ENCODE peak calls at places on chromosomes 13 and 19, in ten cellular contexts. W is left lung, G is thoracic aorta, S is Caco-2, B is Peyer's patch, Z is H7, O is esophagus muscularis mucosa, Q is adipocyte, M is sigmoid colon, A is endodermal cell. X is an unnamed sample.
A peak's percentile ranks its signal among the peaks of the same experiment; 100 is the strongest.

GRCh38 chr19:35291916-35292315 is at the start of gene MAG:
- DNase-seq in W (no peak), G (no peak), S (no peak), B (no peak), Z (peak; percentile 62), O (no peak), Q (no peak), M (no peak), A (no peak), X (no peak)

GRCh38 chr13:72620874-72621273 is 106.6 kb downstream of the MZT1 start:
- DNase-seq in W (no peak), G (no peak), S (no peak), B (no peak), Z (no peak), O (no peak), Q (no peak), M (no peak), A (no peak), X (no peak)

GRCh38 chr19:2775556-2776430 is 7.3 kb downstream of the SGTA start:
- DNase-seq in W (peak; percentile 72), G (no peak), S (no peak), B (peak; percentile 90), Z (no peak), O (no peak), Q (peak; percentile 2), M (no peak), A (no peak), X (no peak)

GRCh38 chr19:42468273-42468796 is 25.6 kb upstream of the CXCL17 start:
- DNase-seq in W (no peak), G (no peak), S (no peak), B (peak; percentile 71), Z (no peak), O (no peak), Q (peak; percentile 82), M (no peak), A (no peak), X (no peak)

GRCh38 chr19:7417671-7418324 is 69.1 kb downstream of the ARHGEF18 start:
- DNase-seq in W (no peak), G (no peak), S (no peak), B (no peak), Z (no peak), O (no peak), Q (peak; percentile 25), M (no peak), A (no peak), X (no peak)

GRCh38 chr19:38924383-38924782 is 6.2 kb downstream of the SARS2 start:
- DNase-seq in W (no peak), G (no peak), S (no peak), B (no peak), Z (no peak), O (no peak), Q (no peak), M (no peak), A (peak; percentile 21), X (no peak)

GRCh38 chr13:31349156-31349555 is 149.4 kb downstream of the B3GLCT start:
- DNase-seq in W (no peak), G (no peak), S (no peak), B (no peak), Z (no peak), O (no peak), Q (peak; percentile 25), M (no peak), A (no peak), X (no peak)

GRCh38 chr13:94061316-94061715 is 418.2 kb downstream of the DCT start:
- DNase-seq in W (no peak), G (no peak), S (no peak), B (no peak), Z (no peak), O (no peak), Q (peak; percentile 61), M (no peak), A (no peak), X (no peak)

GRCh38 chr19:18312021-18312534 is 10.8 kb downstream of the LSM4 start:
- DNase-seq in W (no peak), G (no peak), S (no peak), B (peak; percentile 75), Z (peak; percentile 27), O (no peak), Q (no peak), M (no peak), A (no peak), X (no peak)

GRCh38 chr19:17339088-17339741 is 1.9 kb downstream of the GTPBP3 start:
- DNase-seq in W (peak; percentile 34), G (no peak), S (no peak), B (no peak), Z (peak; percentile 90), O (no peak), Q (no peak), M (no peak), A (peak; percentile 92), X (no peak)

GRCh38 chr13:49464621-49465325 is 20.7 kb downstream of the SETDB2 start:
- DNase-seq in W (no peak), G (no peak), S (no peak), B (no peak), Z (no peak), O (no peak), Q (peak; percentile 66), M (no peak), A (no peak), X (no peak)

GRCh38 chr19:34365463-34366401 is 736 bp downstream of the GPI start:
- DNase-seq in W (peak; percentile 57), G (no peak), S (peak; percentile 32), B (peak; percentile 63), Z (peak; percentile 75), O (no peak), Q (peak; percentile 60), M (peak; percentile 73), A (peak; percentile 72), X (peak; percentile 68)

GRCh38 chr19:57165846-57166245 is 1.4 kb downstream of the DUXA start:
- DNase-seq in W (no peak), G (no peak), S (no peak), B (no peak), Z (no peak), O (no peak), Q (no peak), M (no peak), A (no peak), X (no peak)

GRCh38 chr13:97411894-97412460 is 22.0 kb upstream of the RAP2A start:
- DNase-seq in W (no peak), G (no peak), S (no peak), B (no peak), Z (no peak), O (no peak), Q (no peak), M (no peak), A (no peak), X (no peak)

GRCh38 chr19:16371540-16371986 is 46.9 kb downstream of the KLF2 start:
- DNase-seq in W (peak; percentile 79), G (no peak), S (no peak), B (peak; percentile 96), Z (no peak), O (no peak), Q (no peak), M (no peak), A (no peak), X (no peak)

GRCh38 chr13:36815069-36815468 is 4.0 kb upstream of the RFXAP start:
- DNase-seq in W (no peak), G (no peak), S (peak; percentile 13), B (no peak), Z (no peak), O (no peak), Q (peak; percentile 15), M (no peak), A (no peak), X (no peak)

GRCh38 chr19:2199215-2199614 is 35.5 kb downstream of the DOT1L start:
- DNase-seq in W (no peak), G (no peak), S (no peak), B (no peak), Z (peak; percentile 98), O (no peak), Q (no peak), M (no peak), A (peak; percentile 89), X (no peak)

GRCh38 chr19:3064011-3064330 is 1.7 kb upstream of the TLE5 start:
- DNase-seq in W (no peak), G (no peak), S (no peak), B (no peak), Z (no peak), O (no peak), Q (no peak), M (no peak), A (no peak), X (no peak)

GRCh38 chr13:51158923-51159322 is 47.8 kb upstream of the C13orf42 start:
- DNase-seq in W (no peak), G (no peak), S (no peak), B (no peak), Z (no peak), O (peak; percentile 82), Q (no peak), M (no peak), A (peak; percentile 50), X (no peak)
- H3K27me3 ChIP-seq in W (no peaks in the 10 kb centered on the region), G (no peaks in the 10 kb centered on the region), S (no peaks in the 10 kb centered on the region), B (no peaks in the 10 kb centered on the region), Z (no peaks in the 10 kb centered on the region), O (no peaks in the 10 kb centered on the region), Q (peaks cover 5% of the 10 kb centered on the region), M (no peaks in the 10 kb centered on the region), A (no peaks in the 10 kb centered on the region), X (no peaks in the 10 kb centered on the region)

GRCh38 chr13:113123226-113124150 is 889 bp downstream of the F10 start:
- DNase-seq in W (peak; percentile 27), G (no peak), S (peak; percentile 62), B (peak; percentile 43), Z (peak; percentile 84), O (no peak), Q (no peak), M (no peak), A (peak; percentile 76), X (no peak)
- H3K27me3 ChIP-seq in W (peaks cover 7% of the 10 kb centered on the region), G (no peaks in the 10 kb centered on the region), S (no peaks in the 10 kb centered on the region), B (no peaks in the 10 kb centered on the region), Z (no peaks in the 10 kb centered on the region), O (no peaks in the 10 kb centered on the region), Q (peaks cover 14% of the 10 kb centered on the region), M (no peaks in the 10 kb centered on the region), A (peaks cover 7% of the 10 kb centered on the region), X (no peaks in the 10 kb centered on the region)

GRCh38 chr19:51002542-51003311 is 1.3 kb upstream of the KLK8 start:
- DNase-seq in W (no peak), G (no peak), S (peak; percentile 39), B (no peak), Z (peak; percentile 94), O (no peak), Q (no peak), M (peak; percentile 57), A (peak; percentile 96), X (no peak)
- H3K27me3 ChIP-seq in W (peaks cover 88% of the 10 kb centered on the region), G (no peaks in the 10 kb centered on the region), S (no peaks in the 10 kb centered on the region), B (no peaks in the 10 kb centered on the region), Z (peaks cover 14% of the 10 kb centered on the region), O (no peaks in the 10 kb centered on the region), Q (peaks cover 27% of the 10 kb centered on the region), M (no peaks in the 10 kb centered on the region), A (peaks cover 14% of the 10 kb centered on the region), X (no peaks in the 10 kb centered on the region)

DNA sequence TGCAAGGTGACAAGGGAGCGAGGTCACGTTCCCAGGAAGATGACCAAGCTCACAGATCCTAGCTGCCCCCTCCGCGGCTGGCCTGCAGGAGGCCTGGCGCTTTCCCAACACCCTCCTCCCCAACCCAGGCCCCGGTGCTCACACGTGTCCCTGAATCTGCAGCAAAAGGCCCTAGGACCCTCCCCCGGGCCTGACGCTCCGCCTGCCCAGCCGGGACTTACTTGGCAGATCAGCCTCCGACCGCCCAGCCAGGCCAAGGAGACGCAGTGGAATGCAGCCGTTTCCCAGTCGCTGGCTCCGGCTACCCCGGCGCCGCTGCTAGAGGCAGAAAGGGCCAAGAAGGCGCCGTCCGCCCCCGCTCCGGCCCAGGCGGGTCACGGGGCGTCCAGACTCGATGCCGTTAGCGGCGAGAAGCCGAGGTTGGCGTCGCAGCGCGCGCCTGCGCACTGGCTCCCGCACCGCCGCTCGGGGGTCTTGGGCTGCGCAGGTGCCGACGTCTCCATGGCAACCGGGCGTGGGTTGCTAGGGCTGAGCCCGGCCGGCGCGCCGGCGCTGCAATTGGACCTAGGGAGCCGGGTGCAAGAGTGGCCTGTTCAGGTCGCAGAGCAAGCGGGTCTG is at the start of gene PNMA8A:
- DNase-seq in W (peak; percentile 58), G (peak; percentile 61), S (no peak), B (peak; percentile 50), Z (peak; percentile 99), O (no peak), Q (peak; percentile 85), M (peak; percentile 86), A (peak; percentile 96), X (peak; percentile 84)
- H3K27me3 ChIP-seq in W (peaks cover 64% of the 10 kb centered on the region), G (no peaks in the 10 kb centered on the region), S (no peaks in the 10 kb centered on the region), B (no peaks in the 10 kb centered on the region), Z (peaks cover 6% of the 10 kb centered on the region), O (no peaks in the 10 kb centered on the region), Q (no peaks in the 10 kb centered on the region), M (no peaks in the 10 kb centered on the region), A (no peaks in the 10 kb centered on the region), X (no peaks in the 10 kb centered on the region)

X was measured in pancreas.